ENCODE peak calls at places on chromosomes 11 and 22, in six cellular contexts. K is GM23338; J is spleen; X is PC-3; Q is uterus; D is CD8-positive, alpha-beta T cell. U is an unnamed sample.
A peak's percentile ranks its signal among the peaks of the same experiment; 100 is the strongest.

GRCh38 chr11:74380746-74381439 is 17.3 kb downstream of the PGM2L1 start:
- DNase-seq in K (no peak), J (no peak), X (peak; percentile 73), Q (no peak), D (no peak), U (no peak)

GRCh38 chr11:11022126-11022730 is 164.4 kb upstream of the ZBED5 start:
- DNase-seq in K (peak; percentile 46), J (no peak), X (peak; percentile 57), Q (no peak), D (no peak), U (no peak)

GRCh38 chr11:126991596-126991995 is 9.0 kb downstream of the KIRREL3 start:
- DNase-seq in K (no peak), J (no peak), X (peak; percentile 17), Q (no peak), D (no peak), U (no peak)

GRCh38 chr11:116257092-116257491 is 515.7 kb downstream of the BUD13 start:
- DNase-seq in K (peak; percentile 20), J (no peak), X (no peak), Q (no peak), D (no peak), U (no peak)

GRCh38 chr11:102986815-102987214 is 31.3 kb upstream of the MMP13 start:
- DNase-seq in K (no peak), J (no peak), X (peak; percentile 53), Q (no peak), D (no peak), U (no peak)

GRCh38 chr11:58573451-58574104 is 2.1 kb downstream of the LPXN start:
- DNase-seq in K (no peak), J (no peak), X (peak; percentile 96), Q (peak; percentile 69), D (peak; percentile 55), U (peak; percentile 64)

GRCh38 chr11:45538939-45539338 is 126.5 kb downstream of the CHST1 start:
- DNase-seq in K (no peak), J (no peak), X (no peak), Q (no peak), D (no peak), U (no peak)

GRCh38 chr11:64226507-64227051 is 505 bp downstream of the NUDT22 start:
- DNase-seq in K (peak; percentile 64), J (peak; percentile 94), X (peak; percentile 47), Q (peak; percentile 43), D (peak; percentile 75), U (peak; percentile 78)

GRCh38 chr11:19498986-19499669 is 213.5 kb upstream of the NAV2 start:
- DNase-seq in K (no peak), J (no peak), X (no peak), Q (no peak), D (no peak), U (no peak)

GRCh38 chr11:109885006-109885405 is 208.2 kb upstream of the ZC3H12C start:
- DNase-seq in K (no peak), J (no peak), X (no peak), Q (no peak), D (no peak), U (no peak)

GRCh38 chr11:111336582-111337256 is 38.4 kb downstream of the POU2AF3 start:
- DNase-seq in K (peak; percentile 23), J (no peak), X (no peak), Q (no peak), D (no peak), U (no peak)

GRCh38 chr11:75476716-75477613 is 44.0 kb upstream of the KLHL35 start:
- DNase-seq in K (no peak), J (peak; percentile 59), X (no peak), Q (no peak), D (no peak), U (no peak)

GRCh38 chr11:64233913-64234839 is at the start of gene VEGFB:
- DNase-seq in K (peak; percentile 71), J (peak; percentile 94), X (peak; percentile 69), Q (peak; percentile 71), D (peak; percentile 84), U (peak; percentile 70)

GRCh38 chr11:44258190-44258489 is 51.8 kb downstream of the ALX4 start:
- DNase-seq in K (no peak), J (no peak), X (no peak), Q (no peak), D (no peak), U (no peak)

GRCh38 chr11:115501895-115502589 is 2.2 kb downstream of the CADM1 start:
- DNase-seq in K (peak; percentile 30), J (no peak), X (no peak), Q (no peak), D (no peak), U (no peak)

GRCh38 chr22:40857309-40857851 is 432 bp downstream of the XPNPEP3 start:
- DNase-seq in K (no peak), J (no peak), X (no peak), Q (no peak), D (no peak), U (no peak)

GRCh38 chr22:35113341-35113740 is 47.4 kb downstream of the ISX start:
- DNase-seq in K (no peak), J (no peak), X (no peak), Q (no peak), D (no peak), U (no peak)

GRCh38 chr11:111820059-111820375 is 51.4 kb downstream of the ALG9 start:
- DNase-seq in K (no peak), J (no peak), X (no peak), Q (no peak), D (no peak), U (no peak)

GRCh38 chr11:1937616-1938342 is 9.4 kb upstream of the MRPL23 start:
- DNase-seq in K (no peak), J (peak; percentile 62), X (no peak), Q (peak; percentile 14), D (no peak), U (no peak)

GRCh38 chr11:120516461-120517389 is 5.2 kb downstream of the GRIK4 start:
- DNase-seq in K (no peak), J (peak; percentile 71), X (no peak), Q (no peak), D (no peak), U (no peak)

GRCh38 chr11:7353100-7353499 is 101.4 kb downstream of the SYT9 start:
- DNase-seq in K (peak; percentile 87), J (no peak), X (peak; percentile 55), Q (no peak), D (no peak), U (no peak)

GRCh38 chr22:36986242-36986821 is 32.9 kb downstream of the TST start:
- DNase-seq in K (peak; percentile 63), J (no peak), X (peak; percentile 65), Q (no peak), D (no peak), U (no peak)

GRCh38 chr11:86926975-86927374 is 28.2 kb downstream of the FZD4 start:
- DNase-seq in K (no peak), J (no peak), X (no peak), Q (no peak), D (no peak), U (no peak)

GRCh38 chr11:27373392-27373791 is 10.4 kb upstream of the CCDC34 start:
- DNase-seq in K (no peak), J (no peak), X (no peak), Q (no peak), D (no peak), U (no peak)

GRCh38 chr11:27375370-27375769 is 12.4 kb upstream of the CCDC34 start:
- DNase-seq in K (no peak), J (no peak), X (no peak), Q (no peak), D (no peak), U (no peak)

GRCh38 chr11:27372159-27372558 is 9.1 kb upstream of the CCDC34 start:
- DNase-seq in K (no peak), J (no peak), X (no peak), Q (no peak), D (no peak), U (no peak)

GRCh38 chr11:27371490-27371889 is 8.5 kb upstream of the CCDC34 start:
- DNase-seq in K (no peak), J (no peak), X (no peak), Q (no peak), D (no peak), U (no peak)

DNA sequence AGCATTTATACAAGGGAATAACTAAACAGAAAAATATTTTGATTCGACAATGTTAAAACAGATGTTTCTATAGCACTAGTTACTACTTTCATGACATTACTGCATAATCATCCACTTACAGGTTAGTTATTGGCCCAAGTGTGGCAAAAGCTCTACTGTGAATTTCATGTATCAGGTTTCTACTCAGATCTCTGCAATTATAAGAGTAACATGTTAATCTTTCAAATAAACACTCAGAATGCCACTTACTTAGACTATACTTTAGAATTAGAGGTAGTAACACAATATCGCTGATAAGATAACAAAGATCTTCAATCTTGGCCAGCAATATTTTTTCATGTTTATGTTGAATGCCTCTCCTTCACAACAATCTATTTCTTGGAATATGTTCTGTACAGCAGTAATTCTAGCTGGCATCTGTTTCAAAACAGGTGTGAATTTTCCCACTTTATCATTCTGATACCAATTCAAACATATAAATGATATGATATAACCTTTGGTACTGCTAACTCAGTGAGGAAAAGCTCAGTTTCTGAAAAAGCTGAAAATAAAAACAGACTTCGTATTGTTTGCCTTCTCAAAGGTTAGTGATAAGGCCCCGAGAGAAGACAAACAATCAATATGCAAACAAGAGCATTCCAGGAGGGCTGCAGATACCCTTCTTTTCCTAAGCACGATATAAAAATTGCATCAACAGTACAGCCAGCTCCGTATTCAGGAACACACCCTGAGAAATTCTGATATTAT is 11.0 kb upstream of the CCDC34 start:
- DNase-seq in K (no peak), J (no peak), X (no peak), Q (no peak), D (no peak), U (no peak)
- H3K36me3 ChIP-seq in K (peaks cover 45% of the 10 kb centered on the region), J (no peaks in the 10 kb centered on the region), X (no peaks in the 10 kb centered on the region), Q (no peaks in the 10 kb centered on the region), D (no peaks in the 10 kb centered on the region), U (no peaks in the 10 kb centered on the region)

GRCh38 chr22:43424865-43425630 is 13.2 kb downstream of the MPPED1 start:
- DNase-seq in K (no peak), J (no peak), X (no peak), Q (no peak), D (no peak), U (no peak)
- H3K27ac ChIP-seq in K (no peak overlapping the region), J (no peak overlapping the region), X (no peak overlapping the region), Q (no peak overlapping the region), D (no peak overlapping the region), U (no peak overlapping the region)

DNA sequence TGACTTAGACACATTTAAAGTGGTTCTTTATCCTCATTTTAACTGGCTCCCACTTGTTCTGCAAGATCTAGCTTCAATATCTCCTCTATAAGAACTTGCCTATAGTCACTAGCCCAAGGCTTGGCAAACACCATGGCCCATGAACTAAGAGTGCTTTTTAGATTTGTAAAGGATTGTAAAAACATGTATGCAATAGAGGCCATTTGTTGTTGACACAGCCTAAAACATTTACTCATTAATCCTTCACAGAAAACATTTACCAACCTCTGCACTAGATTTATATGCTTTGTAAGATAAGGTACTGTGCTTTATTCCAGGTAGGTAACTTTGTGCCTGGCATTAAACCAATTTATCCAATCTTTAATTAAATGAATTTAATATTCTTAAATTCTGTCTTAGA is 5.5 kb downstream of the HYLS1 start:
- DNase-seq in K (no peak), J (no peak), X (peak; percentile 53), Q (no peak), D (no peak), U (no peak)
- H3K36me3 ChIP-seq in K (peaks cover 32% of the 10 kb centered on the region), J (peaks cover 16% of the 10 kb centered on the region), X (peaks cover 54% of the 10 kb centered on the region), Q (no peaks in the 10 kb centered on the region), D (peaks cover 9% of the 10 kb centered on the region), U (peaks cover 10% of the 10 kb centered on the region)

DNA sequence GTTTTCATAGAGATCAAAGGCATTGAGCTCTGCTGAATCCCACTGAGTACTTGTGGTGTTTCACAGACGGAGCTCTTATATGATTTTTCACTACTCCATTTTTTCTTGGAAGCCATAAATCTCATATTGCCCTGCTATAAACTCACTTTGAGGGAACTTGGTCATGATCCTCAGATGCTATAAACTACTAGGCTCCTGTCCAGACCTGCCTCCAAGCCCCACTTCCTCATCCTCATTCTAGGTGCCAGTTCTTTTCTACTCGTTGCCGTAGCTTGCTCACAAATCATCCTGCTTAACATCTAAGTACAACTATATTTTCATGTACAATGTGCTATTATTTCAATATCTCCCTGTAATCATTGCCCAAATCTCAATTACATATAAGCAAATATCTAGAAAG is 180.8 kb upstream of the CCDC179 start:
- DNase-seq in K (no peak), J (no peak), X (no peak), Q (no peak), D (no peak), U (no peak)
- H3K27ac ChIP-seq in K (no peak overlapping the region), J (no peak overlapping the region), X (no peak overlapping the region), Q (no peak overlapping the region), D (no peak overlapping the region), U (no peak overlapping the region)

U was measured in CD8-positive, alpha-beta memory T cell.